ENCODE peak calls at places on chromosomes 2 and 18, in five cellular contexts. One of them, this sample, is unnamed.

GRCh38 chr2:174335605-174336402 is 1.1 kb downstream of the SP9 start:
- DNase-seq in cardiac septum: no peak
- DNase-seq in K562: peak; percentile 40
- DNase-seq in dorsolateral prefrontal cortex: no peak
- DNase-seq in T-cell: no peak
- DNase-seq in this sample: no peak

GRCh38 chr2:132415256-132416079 is 1.1 kb upstream of the GPR39 start:
- DNase-seq in cardiac septum: no peak
- DNase-seq in K562: no peak
- DNase-seq in dorsolateral prefrontal cortex: peak; percentile 30
- DNase-seq in T-cell: no peak
- DNase-seq in this sample: peak; percentile 47

GRCh38 chr2:177161741-177162440 is 50.7 kb upstream of the HNRNPA3 start:
- DNase-seq in cardiac septum: no peak
- DNase-seq in K562: peak; percentile 51
- DNase-seq in dorsolateral prefrontal cortex: no peak
- DNase-seq in T-cell: no peak
- DNase-seq in this sample: peak; percentile 60

GRCh38 chr2:195498176-195498575 is 158.8 kb upstream of the SLC39A10 start:
- DNase-seq in cardiac septum: no peak
- DNase-seq in K562: peak; percentile 55
- DNase-seq in dorsolateral prefrontal cortex: no peak
- DNase-seq in T-cell: peak; percentile 47
- DNase-seq in this sample: peak; percentile 52

GRCh38 chr2:164737612-164738081 is 104.0 kb downstream of the COBLL1 start:
- DNase-seq in cardiac septum: no peak
- DNase-seq in K562: peak; percentile 46
- DNase-seq in dorsolateral prefrontal cortex: peak; percentile 35
- DNase-seq in T-cell: no peak
- DNase-seq in this sample: peak; percentile 81

GRCh38 chr2:113240150-113240914 is 38.4 kb downstream of the PAX8 start:
- DNase-seq in cardiac septum: peak; percentile 86
- DNase-seq in K562: no peak
- DNase-seq in dorsolateral prefrontal cortex: peak; percentile 81
- DNase-seq in T-cell: no peak
- DNase-seq in this sample: peak; percentile 95

GRCh38 chr18:27585602-27586173 is 400.6 kb upstream of the CHST9 start:
- DNase-seq in cardiac septum: no peak
- DNase-seq in K562: no peak
- DNase-seq in dorsolateral prefrontal cortex: no peak
- DNase-seq in T-cell: no peak
- DNase-seq in this sample: no peak

GRCh38 chr2:231049286-231050017 is 7.2 kb upstream of the PSMD1 start:
- DNase-seq in cardiac septum: no peak
- DNase-seq in K562: no peak
- DNase-seq in dorsolateral prefrontal cortex: no peak
- DNase-seq in T-cell: no peak
- DNase-seq in this sample: no peak

GRCh38 chr2:28981016-28981441 is at the start of gene TOGARAM2:
- DNase-seq in cardiac septum: no peak
- DNase-seq in K562: no peak
- DNase-seq in dorsolateral prefrontal cortex: peak; percentile 49
- DNase-seq in T-cell: no peak
- DNase-seq in this sample: no peak

GRCh38 chr2:100903534-100904258 is 83.8 kb downstream of the NPAS2 start:
- DNase-seq in cardiac septum: no peak
- DNase-seq in K562: no peak
- DNase-seq in dorsolateral prefrontal cortex: no peak
- DNase-seq in T-cell: no peak
- DNase-seq in this sample: no peak

GRCh38 chr2:112841399-112842044 is 4.9 kb upstream of the IL1B start:
- DNase-seq in cardiac septum: no peak
- DNase-seq in K562: no peak
- DNase-seq in dorsolateral prefrontal cortex: no peak
- DNase-seq in T-cell: no peak
- DNase-seq in this sample: peak; percentile 35

GRCh38 chr2:64063924-64064331 is 44.7 kb upstream of the VPS54 start:
- DNase-seq in cardiac septum: no peak
- DNase-seq in K562: peak; percentile 57
- DNase-seq in dorsolateral prefrontal cortex: no peak
- DNase-seq in T-cell: no peak
- DNase-seq in this sample: peak; percentile 94

GRCh38 chr2:138373993-138374408 is 127.6 kb upstream of the SPOPL start:
- DNase-seq in cardiac septum: no peak
- DNase-seq in K562: peak; percentile 42
- DNase-seq in dorsolateral prefrontal cortex: no peak
- DNase-seq in T-cell: no peak
- DNase-seq in this sample: peak; percentile 82

GRCh38 chr2:48715042-48715899 is 40.3 kb downstream of the LHCGR start:
- DNase-seq in cardiac septum: no peak
- DNase-seq in K562: peak; percentile 6
- DNase-seq in dorsolateral prefrontal cortex: no peak
- DNase-seq in T-cell: no peak
- DNase-seq in this sample: peak; percentile 73

GRCh38 chr2:29113891-29114321 is 1.3 kb upstream of the CLIP4 start:
- DNase-seq in cardiac septum: no peak
- DNase-seq in K562: peak; percentile 17
- DNase-seq in dorsolateral prefrontal cortex: no peak
- DNase-seq in T-cell: no peak
- DNase-seq in this sample: peak; percentile 90

GRCh38 chr18:627211-627610 is 30.2 kb upstream of the TYMS start:
- DNase-seq in cardiac septum: no peak
- DNase-seq in K562: no peak
- DNase-seq in dorsolateral prefrontal cortex: no peak
- DNase-seq in T-cell: no peak
- DNase-seq in this sample: peak; percentile 42

GRCh38 chr2:16869711-16870110 is 204.1 kb upstream of the CYRIA start:
- DNase-seq in cardiac septum: no peak
- DNase-seq in K562: no peak
- DNase-seq in dorsolateral prefrontal cortex: peak; percentile 92
- DNase-seq in T-cell: no peak
- DNase-seq in this sample: no peak

GRCh38 chr2:105175231-105175630 is 66.3 kb upstream of the GPR45 start:
- DNase-seq in cardiac septum: no peak
- DNase-seq in K562: no peak
- DNase-seq in dorsolateral prefrontal cortex: no peak
- DNase-seq in T-cell: no peak
- DNase-seq in this sample: no peak

GRCh38 chr18:56283346-56283745 is 355.0 kb downstream of the TXNL1 start:
- DNase-seq in cardiac septum: no peak
- DNase-seq in K562: no peak
- DNase-seq in dorsolateral prefrontal cortex: no peak
- DNase-seq in T-cell: no peak
- DNase-seq in this sample: no peak

GRCh38 chr18:2994603-2995432 is 18.1 kb downstream of the LPIN2 start:
- DNase-seq in cardiac septum: no peak
- DNase-seq in K562: peak; percentile 92
- DNase-seq in dorsolateral prefrontal cortex: no peak
- DNase-seq in T-cell: peak; percentile 69
- DNase-seq in this sample: no peak

GRCh38 chr2:206083602-206084467 is 2.1 kb downstream of the INO80D start:
- DNase-seq in cardiac septum: no peak
- DNase-seq in K562: peak; percentile 31
- DNase-seq in dorsolateral prefrontal cortex: no peak
- DNase-seq in T-cell: no peak
- DNase-seq in this sample: peak; percentile 14

GRCh38 chr2:118321436-118322100 is 233.3 kb downstream of the INSIG2 start:
- DNase-seq in cardiac septum: no peak
- DNase-seq in K562: no peak
- DNase-seq in dorsolateral prefrontal cortex: no peak
- DNase-seq in T-cell: no peak
- DNase-seq in this sample: no peak

GRCh38 chr2:189350515-189351209 is 90.6 kb upstream of the WDR75 start:
- DNase-seq in cardiac septum: no peak
- DNase-seq in K562: no peak
- DNase-seq in dorsolateral prefrontal cortex: no peak
- DNase-seq in T-cell: no peak
- DNase-seq in this sample: peak; percentile 86

GRCh38 chr2:25103287-25103871 is 61.5 kb downstream of the EFR3B start:
- DNase-seq in cardiac septum: no peak
- DNase-seq in K562: no peak
- DNase-seq in dorsolateral prefrontal cortex: peak; percentile 44
- DNase-seq in T-cell: no peak
- DNase-seq in this sample: peak; percentile 75

GRCh38 chr2:237540823-237541222 is 25.6 kb upstream of the PRLH start:
- DNase-seq in cardiac septum: no peak
- DNase-seq in K562: peak; percentile 7
- DNase-seq in dorsolateral prefrontal cortex: no peak
- DNase-seq in T-cell: no peak
- DNase-seq in this sample: peak; percentile 79

GRCh38 chr2:171225302-171225980 is 64.7 kb upstream of the TLK1 start:
- DNase-seq in cardiac septum: no peak
- DNase-seq in K562: peak; percentile 77
- DNase-seq in dorsolateral prefrontal cortex: no peak
- DNase-seq in T-cell: no peak
- DNase-seq in this sample: peak; percentile 92

GRCh38 chr2:42116195-42117181 is 52.7 kb upstream of the EML4 start:
- DNase-seq in cardiac septum: no peak
- DNase-seq in K562: no peak
- DNase-seq in dorsolateral prefrontal cortex: no peak
- DNase-seq in T-cell: no peak
- DNase-seq in this sample: peak; percentile 66

GRCh38 chr2:230441188-230441897 is 25.3 kb downstream of the SP100 start:
- DNase-seq in cardiac septum: no peak
- DNase-seq in K562: no peak
- DNase-seq in dorsolateral prefrontal cortex: no peak
- DNase-seq in T-cell: no peak
- DNase-seq in this sample: peak; percentile 72

GRCh38 chr18:28855989-28856388 is 679.1 kb upstream of the CDH2 start:
- DNase-seq in cardiac septum: no peak
- DNase-seq in K562: no peak
- DNase-seq in dorsolateral prefrontal cortex: no peak
- DNase-seq in T-cell: no peak
- DNase-seq in this sample: no peak

GRCh38 chr18:58364867-58365533 is 263.9 kb downstream of the ALPK2 start:
- DNase-seq in cardiac septum: no peak
- DNase-seq in K562: no peak
- DNase-seq in dorsolateral prefrontal cortex: no peak
- DNase-seq in T-cell: no peak
- DNase-seq in this sample: no peak

GRCh38 chr2:61044596-61044995 is 21.1 kb upstream of the SANBR start:
- DNase-seq in cardiac septum: no peak
- DNase-seq in K562: no peak
- DNase-seq in dorsolateral prefrontal cortex: no peak
- DNase-seq in T-cell: no peak
- DNase-seq in this sample: no peak

GRCh38 chr2:191350826-191351225 is 105.6 kb downstream of the MYO1B start:
- DNase-seq in cardiac septum: no peak
- DNase-seq in K562: no peak
- DNase-seq in dorsolateral prefrontal cortex: no peak
- DNase-seq in T-cell: no peak
- DNase-seq in this sample: peak; percentile 39

GRCh38 chr2:178072383-178073301 is at the start of gene PDE11A:
- DNase-seq in cardiac septum: peak; percentile 78
- DNase-seq in K562: peak; percentile 96
- DNase-seq in dorsolateral prefrontal cortex: peak; percentile 39
- DNase-seq in T-cell: peak; percentile 8
- DNase-seq in this sample: peak; percentile 68

GRCh38 chr2:237421542-237422047 is 7.6 kb upstream of the COL6A3 start:
- DNase-seq in cardiac septum: peak; percentile 83
- DNase-seq in K562: peak; percentile 46
- DNase-seq in dorsolateral prefrontal cortex: peak; percentile 47
- DNase-seq in T-cell: peak; percentile 78
- DNase-seq in this sample: peak; percentile 84

GRCh38 chr2:96530474-96531357 is 5.8 kb upstream of the ARID5A start:
- DNase-seq in cardiac septum: no peak
- DNase-seq in K562: no peak
- DNase-seq in dorsolateral prefrontal cortex: no peak
- DNase-seq in T-cell: no peak
- DNase-seq in this sample: no peak

GRCh38 chr2:157777425-157777824 is 98.7 kb downstream of the ACVR1 start:
- DNase-seq in cardiac septum: no peak
- DNase-seq in K562: peak; percentile 70
- DNase-seq in dorsolateral prefrontal cortex: no peak
- DNase-seq in T-cell: peak; percentile 36
- DNase-seq in this sample: peak; percentile 77

GRCh38 chr2:11024010-11024615 is 112.4 kb downstream of the KCNF1 start:
- DNase-seq in cardiac septum: peak; percentile 51
- DNase-seq in K562: peak; percentile 8
- DNase-seq in dorsolateral prefrontal cortex: no peak
- DNase-seq in T-cell: no peak
- DNase-seq in this sample: no peak

GRCh38 chr2:127674241-127675209 is 805 bp downstream of the LIMS2 start:
- DNase-seq in cardiac septum: peak; percentile 71
- DNase-seq in K562: no peak
- DNase-seq in dorsolateral prefrontal cortex: no peak
- DNase-seq in T-cell: peak; percentile 18
- DNase-seq in this sample: no peak

GRCh38 chr18:49618741-49619392 is 57.0 kb downstream of the LIPG start:
- DNase-seq in cardiac septum: peak; percentile 22
- DNase-seq in K562: no peak
- DNase-seq in dorsolateral prefrontal cortex: no peak
- DNase-seq in T-cell: no peak
- DNase-seq in this sample: peak; percentile 46

GRCh38 chr2:8158714-8159113 is 523.1 kb upstream of the ID2 start:
- DNase-seq in cardiac septum: no peak
- DNase-seq in K562: no peak
- DNase-seq in dorsolateral prefrontal cortex: no peak
- DNase-seq in T-cell: no peak
- DNase-seq in this sample: no peak

This sample was measured in cardiac fibroblast.